ENCODE peak calls at places on chromosome 1, in ten cellular contexts. Z is HEK293T; J is kidney tubule cell; T is DND-41; M is MCF 10A; X is neural progenitor cell; B is effector CD4-positive, alpha-beta T cell; G is ecto neural progenitor cell; O is dorsolateral prefrontal cortex; F is pons. C is an unnamed sample.

GRCh38 chr1:35844826-35845225 is 37.0 kb downstream of the AGO4 start:
- DNase-seq in Z (no peak), J (no peak), T (no peak), M (no peak), X (no peak), B (no peak), G (no peak), O (no peak), F (peak), C (no peak)

GRCh38 chr1:107726860-107727259 is 238.1 kb downstream of the VAV3 start:
- DNase-seq in Z (no peak), J (no peak), T (no peak), M (no peak), X (no peak), B (no peak), G (no peak), O (no peak), F (no peak), C (no peak)

GRCh38 chr1:15229569-15230170 is 17.4 kb upstream of the FHAD1 start:
- DNase-seq in Z (no peak), J (no peak), T (no peak), M (no peak), X (no peak), B (no peak), G (no peak), O (no peak), F (no peak), C (no peak)

GRCh38 chr1:227417622-227418245 is 99.4 kb upstream of the CDC42BPA start:
- DNase-seq in Z (no peak), J (no peak), T (no peak), M (no peak), X (no peak), B (no peak), G (no peak), O (no peak), F (no peak), C (no peak)

GRCh38 chr1:114043046-114043445 is 63.8 kb downstream of the OLFML3 start:
- DNase-seq in Z (no peak), J (no peak), T (no peak), M (no peak), X (no peak), B (no peak), G (no peak), O (no peak), F (no peak), C (no peak)

GRCh38 chr1:160161965-160162705 is 10.7 kb downstream of the ATP1A4 start:
- DNase-seq in Z (peak), J (peak), T (no peak), M (peak), X (peak), B (no peak), G (peak), O (no peak), F (peak), C (peak)

GRCh38 chr1:181383695-181384094 is 99.6 kb upstream of the CACNA1E start:
- DNase-seq in Z (no peak), J (peak), T (no peak), M (peak), X (no peak), B (no peak), G (no peak), O (no peak), F (no peak), C (peak)

GRCh38 chr1:186482661-186483255 is 21.8 kb upstream of the PDC start:
- DNase-seq in Z (peak), J (peak), T (peak), M (peak), X (peak), B (no peak), G (peak), O (peak), F (peak), C (peak)

C was measured in HL-60.